ENCODE peak calls at places on chromosomes 4 and X, in nine cellular contexts. One of them, this sample, is unnamed.

GRCh38 chr4:169582203-169582602 is 30.2 kb downstream of the NEK1 start:
- DNase-seq in stimulated activated CD4-positive, alpha-beta T cell treated with anti-CD3 and anti-CD28 coated beads, Interleukin-2, amount 100 ng/mL, for 24 hours: no peak
- DNase-seq in T-cell: no peak
- DNase-seq in CD4-positive, CD25-positive, alpha-beta regulatory T cell: no peak
- DNase-seq in astrocyte: no peak
- DNase-seq in amniotic stem cell: no peak
- DNase-seq in vagina: no peak
- DNase-seq in SHP77: no peak
- DNase-seq in HCEC 1CT: no peak
- DNase-seq in this sample: no peak

GRCh38 chrX:40167240-40168182 is 69.8 kb upstream of the BCOR start:
- DNase-seq in stimulated activated CD4-positive, alpha-beta T cell treated with anti-CD3 and anti-CD28 coated beads, Interleukin-2, amount 100 ng/mL, for 24 hours: no peak
- DNase-seq in T-cell: no peak
- DNase-seq in CD4-positive, CD25-positive, alpha-beta regulatory T cell: no peak
- DNase-seq in astrocyte: no peak
- DNase-seq in amniotic stem cell: no peak
- DNase-seq in vagina: no peak
- DNase-seq in SHP77: no peak
- DNase-seq in HCEC 1CT: no peak
- DNase-seq in this sample: no peak

GRCh38 chr4:73520821-73521220 is 39.3 kb downstream of the AFM start:
- DNase-seq in stimulated activated CD4-positive, alpha-beta T cell treated with anti-CD3 and anti-CD28 coated beads, Interleukin-2, amount 100 ng/mL, for 24 hours: no peak
- DNase-seq in T-cell: no peak
- DNase-seq in CD4-positive, CD25-positive, alpha-beta regulatory T cell: no peak
- DNase-seq in astrocyte: peak; percentile 56
- DNase-seq in amniotic stem cell: no peak
- DNase-seq in vagina: no peak
- DNase-seq in SHP77: no peak
- DNase-seq in HCEC 1CT: no peak
- DNase-seq in this sample: peak; percentile 3

GRCh38 chr4:8739357-8739756 is 132.3 kb downstream of the HMX1 start:
- DNase-seq in stimulated activated CD4-positive, alpha-beta T cell treated with anti-CD3 and anti-CD28 coated beads, Interleukin-2, amount 100 ng/mL, for 24 hours: no peak
- DNase-seq in T-cell: no peak
- DNase-seq in CD4-positive, CD25-positive, alpha-beta regulatory T cell: no peak
- DNase-seq in astrocyte: no peak
- DNase-seq in amniotic stem cell: no peak
- DNase-seq in vagina: no peak
- DNase-seq in SHP77: no peak
- DNase-seq in HCEC 1CT: no peak
- DNase-seq in this sample: no peak

GRCh38 chr4:17206829-17207773 is 304.8 kb downstream of the QDPR start:
- DNase-seq in stimulated activated CD4-positive, alpha-beta T cell treated with anti-CD3 and anti-CD28 coated beads, Interleukin-2, amount 100 ng/mL, for 24 hours: no peak
- DNase-seq in T-cell: no peak
- DNase-seq in CD4-positive, CD25-positive, alpha-beta regulatory T cell: no peak
- DNase-seq in astrocyte: no peak
- DNase-seq in amniotic stem cell: no peak
- DNase-seq in vagina: no peak
- DNase-seq in SHP77: peak; percentile 28
- DNase-seq in HCEC 1CT: no peak
- DNase-seq in this sample: no peak

GRCh38 chrX:11724122-11725017 is 33.7 kb upstream of the MSL3 start:
- DNase-seq in stimulated activated CD4-positive, alpha-beta T cell treated with anti-CD3 and anti-CD28 coated beads, Interleukin-2, amount 100 ng/mL, for 24 hours: peak; percentile 17
- DNase-seq in T-cell: peak; percentile 3
- DNase-seq in CD4-positive, CD25-positive, alpha-beta regulatory T cell: peak; percentile 26
- DNase-seq in astrocyte: peak; percentile 9
- DNase-seq in amniotic stem cell: peak; percentile 3
- DNase-seq in vagina: no peak
- DNase-seq in SHP77: no peak
- DNase-seq in HCEC 1CT: peak; percentile 14
- DNase-seq in this sample: peak; percentile 10

GRCh38 chr4:14863420-14864364 is 138.6 kb upstream of the CPEB2 start:
- DNase-seq in stimulated activated CD4-positive, alpha-beta T cell treated with anti-CD3 and anti-CD28 coated beads, Interleukin-2, amount 100 ng/mL, for 24 hours: no peak
- DNase-seq in T-cell: no peak
- DNase-seq in CD4-positive, CD25-positive, alpha-beta regulatory T cell: no peak
- DNase-seq in astrocyte: no peak
- DNase-seq in amniotic stem cell: no peak
- DNase-seq in vagina: no peak
- DNase-seq in SHP77: no peak
- DNase-seq in HCEC 1CT: no peak
- DNase-seq in this sample: no peak

GRCh38 chr4:182895791-182896292 is 21.3 kb downstream of the DCTD start:
- DNase-seq in stimulated activated CD4-positive, alpha-beta T cell treated with anti-CD3 and anti-CD28 coated beads, Interleukin-2, amount 100 ng/mL, for 24 hours: no peak
- DNase-seq in T-cell: no peak
- DNase-seq in CD4-positive, CD25-positive, alpha-beta regulatory T cell: no peak
- DNase-seq in astrocyte: no peak
- DNase-seq in amniotic stem cell: no peak
- DNase-seq in vagina: no peak
- DNase-seq in SHP77: peak; percentile 46
- DNase-seq in HCEC 1CT: no peak
- DNase-seq in this sample: no peak

GRCh38 chrX:124895947-124896346 is 423.7 kb upstream of the TEX13C start:
- DNase-seq in stimulated activated CD4-positive, alpha-beta T cell treated with anti-CD3 and anti-CD28 coated beads, Interleukin-2, amount 100 ng/mL, for 24 hours: no peak
- DNase-seq in T-cell: no peak
- DNase-seq in CD4-positive, CD25-positive, alpha-beta regulatory T cell: no peak
- DNase-seq in astrocyte: no peak
- DNase-seq in amniotic stem cell: no peak
- DNase-seq in vagina: no peak
- DNase-seq in SHP77: no peak
- DNase-seq in HCEC 1CT: no peak
- DNase-seq in this sample: no peak

GRCh38 chrX:24260827-24261550 is 52.9 kb downstream of the SUPT20HL2 start:
- DNase-seq in stimulated activated CD4-positive, alpha-beta T cell treated with anti-CD3 and anti-CD28 coated beads, Interleukin-2, amount 100 ng/mL, for 24 hours: no peak
- DNase-seq in T-cell: no peak
- DNase-seq in CD4-positive, CD25-positive, alpha-beta regulatory T cell: no peak
- DNase-seq in astrocyte: peak; percentile 31
- DNase-seq in amniotic stem cell: no peak
- DNase-seq in vagina: no peak
- DNase-seq in SHP77: no peak
- DNase-seq in HCEC 1CT: no peak
- DNase-seq in this sample: no peak

GRCh38 chr4:168880087-168880675 is 129.9 kb downstream of the CBR4 start:
- DNase-seq in stimulated activated CD4-positive, alpha-beta T cell treated with anti-CD3 and anti-CD28 coated beads, Interleukin-2, amount 100 ng/mL, for 24 hours: no peak
- DNase-seq in T-cell: no peak
- DNase-seq in CD4-positive, CD25-positive, alpha-beta regulatory T cell: no peak
- DNase-seq in astrocyte: peak; percentile 80
- DNase-seq in amniotic stem cell: no peak
- DNase-seq in vagina: no peak
- DNase-seq in SHP77: no peak
- DNase-seq in HCEC 1CT: no peak
- DNase-seq in this sample: no peak

GRCh38 chr4:41095973-41096372 is 118.4 kb downstream of the APBB2 start:
- DNase-seq in stimulated activated CD4-positive, alpha-beta T cell treated with anti-CD3 and anti-CD28 coated beads, Interleukin-2, amount 100 ng/mL, for 24 hours: no peak
- DNase-seq in T-cell: no peak
- DNase-seq in CD4-positive, CD25-positive, alpha-beta regulatory T cell: no peak
- DNase-seq in astrocyte: peak; percentile 86
- DNase-seq in amniotic stem cell: no peak
- DNase-seq in vagina: no peak
- DNase-seq in SHP77: no peak
- DNase-seq in HCEC 1CT: no peak
- DNase-seq in this sample: no peak

GRCh38 chr4:6500481-6501135 is 28.2 kb upstream of the PPP2R2C start:
- DNase-seq in stimulated activated CD4-positive, alpha-beta T cell treated with anti-CD3 and anti-CD28 coated beads, Interleukin-2, amount 100 ng/mL, for 24 hours: peak; percentile 6
- DNase-seq in T-cell: no peak
- DNase-seq in CD4-positive, CD25-positive, alpha-beta regulatory T cell: no peak
- DNase-seq in astrocyte: no peak
- DNase-seq in amniotic stem cell: no peak
- DNase-seq in vagina: peak; percentile 42
- DNase-seq in SHP77: no peak
- DNase-seq in HCEC 1CT: no peak
- DNase-seq in this sample: no peak

GRCh38 chr4:1199556-1200331 is 27.4 kb upstream of the SPON2 start:
- DNase-seq in stimulated activated CD4-positive, alpha-beta T cell treated with anti-CD3 and anti-CD28 coated beads, Interleukin-2, amount 100 ng/mL, for 24 hours: peak; percentile 14
- DNase-seq in T-cell: no peak
- DNase-seq in CD4-positive, CD25-positive, alpha-beta regulatory T cell: no peak
- DNase-seq in astrocyte: no peak
- DNase-seq in amniotic stem cell: no peak
- DNase-seq in vagina: peak; percentile 77
- DNase-seq in SHP77: no peak
- DNase-seq in HCEC 1CT: no peak
- DNase-seq in this sample: no peak

GRCh38 chrX:41705680-41706374 is 17.1 kb downstream of the GPR34 start:
- DNase-seq in stimulated activated CD4-positive, alpha-beta T cell treated with anti-CD3 and anti-CD28 coated beads, Interleukin-2, amount 100 ng/mL, for 24 hours: no peak
- DNase-seq in T-cell: no peak
- DNase-seq in CD4-positive, CD25-positive, alpha-beta regulatory T cell: no peak
- DNase-seq in astrocyte: no peak
- DNase-seq in amniotic stem cell: no peak
- DNase-seq in vagina: no peak
- DNase-seq in SHP77: no peak
- DNase-seq in HCEC 1CT: no peak
- DNase-seq in this sample: no peak

GRCh38 chr4:157012781-157013180 is 41.2 kb upstream of the PDGFC start:
- DNase-seq in stimulated activated CD4-positive, alpha-beta T cell treated with anti-CD3 and anti-CD28 coated beads, Interleukin-2, amount 100 ng/mL, for 24 hours: no peak
- DNase-seq in T-cell: no peak
- DNase-seq in CD4-positive, CD25-positive, alpha-beta regulatory T cell: no peak
- DNase-seq in astrocyte: peak; percentile 94
- DNase-seq in amniotic stem cell: no peak
- DNase-seq in vagina: no peak
- DNase-seq in SHP77: no peak
- DNase-seq in HCEC 1CT: peak; percentile 32
- DNase-seq in this sample: no peak

GRCh38 chr4:153065286-153065685 is 129.2 kb downstream of the FHDC1 start:
- DNase-seq in stimulated activated CD4-positive, alpha-beta T cell treated with anti-CD3 and anti-CD28 coated beads, Interleukin-2, amount 100 ng/mL, for 24 hours: no peak
- DNase-seq in T-cell: no peak
- DNase-seq in CD4-positive, CD25-positive, alpha-beta regulatory T cell: no peak
- DNase-seq in astrocyte: no peak
- DNase-seq in amniotic stem cell: no peak
- DNase-seq in vagina: no peak
- DNase-seq in SHP77: no peak
- DNase-seq in HCEC 1CT: no peak
- DNase-seq in this sample: no peak

GRCh38 chr4:158996669-158997074 is 106.2 kb upstream of the RAPGEF2 start:
- DNase-seq in stimulated activated CD4-positive, alpha-beta T cell treated with anti-CD3 and anti-CD28 coated beads, Interleukin-2, amount 100 ng/mL, for 24 hours: no peak
- DNase-seq in T-cell: no peak
- DNase-seq in CD4-positive, CD25-positive, alpha-beta regulatory T cell: no peak
- DNase-seq in astrocyte: peak; percentile 97
- DNase-seq in amniotic stem cell: peak; percentile 83
- DNase-seq in vagina: no peak
- DNase-seq in SHP77: no peak
- DNase-seq in HCEC 1CT: peak; percentile 87
- DNase-seq in this sample: peak; percentile 91

GRCh38 chr4:7132730-7133582 is 59.4 kb upstream of the SORCS2 start:
- DNase-seq in stimulated activated CD4-positive, alpha-beta T cell treated with anti-CD3 and anti-CD28 coated beads, Interleukin-2, amount 100 ng/mL, for 24 hours: no peak
- DNase-seq in T-cell: no peak
- DNase-seq in CD4-positive, CD25-positive, alpha-beta regulatory T cell: no peak
- DNase-seq in astrocyte: peak; percentile 67
- DNase-seq in amniotic stem cell: no peak
- DNase-seq in vagina: no peak
- DNase-seq in SHP77: no peak
- DNase-seq in HCEC 1CT: no peak
- DNase-seq in this sample: peak; percentile 73

GRCh38 chr4:12144051-12144450 is 715.4 kb upstream of the HS3ST1 start:
- DNase-seq in stimulated activated CD4-positive, alpha-beta T cell treated with anti-CD3 and anti-CD28 coated beads, Interleukin-2, amount 100 ng/mL, for 24 hours: no peak
- DNase-seq in T-cell: no peak
- DNase-seq in CD4-positive, CD25-positive, alpha-beta regulatory T cell: no peak
- DNase-seq in astrocyte: no peak
- DNase-seq in amniotic stem cell: no peak
- DNase-seq in vagina: no peak
- DNase-seq in SHP77: no peak
- DNase-seq in HCEC 1CT: no peak
- DNase-seq in this sample: no peak

GRCh38 chrX:1059576-1060561 is 152.6 kb downstream of the CRLF2 start:
- DNase-seq in stimulated activated CD4-positive, alpha-beta T cell treated with anti-CD3 and anti-CD28 coated beads, Interleukin-2, amount 100 ng/mL, for 24 hours: no peak
- DNase-seq in T-cell: no peak
- DNase-seq in CD4-positive, CD25-positive, alpha-beta regulatory T cell: no peak
- DNase-seq in astrocyte: no peak
- DNase-seq in amniotic stem cell: no peak
- DNase-seq in vagina: no peak
- DNase-seq in SHP77: no peak
- DNase-seq in HCEC 1CT: no peak
- DNase-seq in this sample: no peak

GRCh38 chr4:123397276-123398150 is 918 bp downstream of the SPRY1 start:
- DNase-seq in stimulated activated CD4-positive, alpha-beta T cell treated with anti-CD3 and anti-CD28 coated beads, Interleukin-2, amount 100 ng/mL, for 24 hours: peak; percentile 36
- DNase-seq in T-cell: peak; percentile 46
- DNase-seq in CD4-positive, CD25-positive, alpha-beta regulatory T cell: peak; percentile 30
- DNase-seq in astrocyte: peak; percentile 31
- DNase-seq in amniotic stem cell: no peak
- DNase-seq in vagina: no peak
- DNase-seq in SHP77: no peak
- DNase-seq in HCEC 1CT: peak; percentile 34
- DNase-seq in this sample: no peak

GRCh38 chr4:82785248-82786003 is 13.2 kb downstream of the SCD5 start:
- DNase-seq in stimulated activated CD4-positive, alpha-beta T cell treated with anti-CD3 and anti-CD28 coated beads, Interleukin-2, amount 100 ng/mL, for 24 hours: no peak
- DNase-seq in T-cell: no peak
- DNase-seq in CD4-positive, CD25-positive, alpha-beta regulatory T cell: no peak
- DNase-seq in astrocyte: peak; percentile 94
- DNase-seq in amniotic stem cell: no peak
- DNase-seq in vagina: peak; percentile 32
- DNase-seq in SHP77: no peak
- DNase-seq in HCEC 1CT: peak; percentile 82
- DNase-seq in this sample: peak; percentile 74

GRCh38 chr4:7573692-7574091 is 139.0 kb upstream of the PSAPL1 start:
- DNase-seq in stimulated activated CD4-positive, alpha-beta T cell treated with anti-CD3 and anti-CD28 coated beads, Interleukin-2, amount 100 ng/mL, for 24 hours: no peak
- DNase-seq in T-cell: no peak
- DNase-seq in CD4-positive, CD25-positive, alpha-beta regulatory T cell: no peak
- DNase-seq in astrocyte: no peak
- DNase-seq in amniotic stem cell: no peak
- DNase-seq in vagina: no peak
- DNase-seq in SHP77: no peak
- DNase-seq in HCEC 1CT: no peak
- DNase-seq in this sample: no peak

GRCh38 chr4:153448003-153448731 is 18.0 kb upstream of the TMEM131L start:
- DNase-seq in stimulated activated CD4-positive, alpha-beta T cell treated with anti-CD3 and anti-CD28 coated beads, Interleukin-2, amount 100 ng/mL, for 24 hours: no peak
- DNase-seq in T-cell: no peak
- DNase-seq in CD4-positive, CD25-positive, alpha-beta regulatory T cell: no peak
- DNase-seq in astrocyte: no peak
- DNase-seq in amniotic stem cell: no peak
- DNase-seq in vagina: no peak
- DNase-seq in SHP77: no peak
- DNase-seq in HCEC 1CT: no peak
- DNase-seq in this sample: no peak

GRCh38 chr4:145179201-145179860 is 1.1 kb downstream of the OTUD4 start:
- DNase-seq in stimulated activated CD4-positive, alpha-beta T cell treated with anti-CD3 and anti-CD28 coated beads, Interleukin-2, amount 100 ng/mL, for 24 hours: peak; percentile 79
- DNase-seq in T-cell: peak; percentile 70
- DNase-seq in CD4-positive, CD25-positive, alpha-beta regulatory T cell: peak; percentile 81
- DNase-seq in astrocyte: peak; percentile 42
- DNase-seq in amniotic stem cell: peak; percentile 7
- DNase-seq in vagina: no peak
- DNase-seq in SHP77: no peak
- DNase-seq in HCEC 1CT: peak; percentile 41
- DNase-seq in this sample: no peak

GRCh38 chr4:173046818-173047217 is 121.8 kb upstream of the GALNT7 start:
- DNase-seq in stimulated activated CD4-positive, alpha-beta T cell treated with anti-CD3 and anti-CD28 coated beads, Interleukin-2, amount 100 ng/mL, for 24 hours: no peak
- DNase-seq in T-cell: no peak
- DNase-seq in CD4-positive, CD25-positive, alpha-beta regulatory T cell: no peak
- DNase-seq in astrocyte: peak; percentile 28
- DNase-seq in amniotic stem cell: no peak
- DNase-seq in vagina: no peak
- DNase-seq in SHP77: peak; percentile 68
- DNase-seq in HCEC 1CT: no peak
- DNase-seq in this sample: no peak

GRCh38 chr4:42806436-42806835 is 86.1 kb upstream of the GRXCR1 start:
- DNase-seq in stimulated activated CD4-positive, alpha-beta T cell treated with anti-CD3 and anti-CD28 coated beads, Interleukin-2, amount 100 ng/mL, for 24 hours: no peak
- DNase-seq in T-cell: no peak
- DNase-seq in CD4-positive, CD25-positive, alpha-beta regulatory T cell: no peak
- DNase-seq in astrocyte: no peak
- DNase-seq in amniotic stem cell: no peak
- DNase-seq in vagina: no peak
- DNase-seq in SHP77: no peak
- DNase-seq in HCEC 1CT: no peak
- DNase-seq in this sample: no peak

GRCh38 chrX:78886550-78886949 is 58.6 kb upstream of the P2RY10 start:
- DNase-seq in stimulated activated CD4-positive, alpha-beta T cell treated with anti-CD3 and anti-CD28 coated beads, Interleukin-2, amount 100 ng/mL, for 24 hours: no peak
- DNase-seq in T-cell: no peak
- DNase-seq in CD4-positive, CD25-positive, alpha-beta regulatory T cell: peak; percentile 4
- DNase-seq in astrocyte: no peak
- DNase-seq in amniotic stem cell: no peak
- DNase-seq in vagina: no peak
- DNase-seq in SHP77: no peak
- DNase-seq in HCEC 1CT: no peak
- DNase-seq in this sample: no peak

GRCh38 chr4:1080961-1081688 is 32.2 kb downstream of the RNF212 start:
- DNase-seq in stimulated activated CD4-positive, alpha-beta T cell treated with anti-CD3 and anti-CD28 coated beads, Interleukin-2, amount 100 ng/mL, for 24 hours: no peak
- DNase-seq in T-cell: no peak
- DNase-seq in CD4-positive, CD25-positive, alpha-beta regulatory T cell: peak; percentile 17
- DNase-seq in astrocyte: peak; percentile 74
- DNase-seq in amniotic stem cell: no peak
- DNase-seq in vagina: no peak
- DNase-seq in SHP77: peak; percentile 60
- DNase-seq in HCEC 1CT: peak; percentile 37
- DNase-seq in this sample: no peak